ENCODE peak calls at places on chromosomes 1 and 21, in six cellular contexts. One of them, this sample, is unnamed.

GRCh38 chr1:192805832-192806323 is 3.0 kb upstream of the RGS2 start:
- DNase-seq in fibroblast of lung: peak
- DNase-seq in uterus: no peak
- DNase-seq in upper lobe of right lung: no peak
- DNase-seq in thoracic aorta: no peak
- DNase-seq in stomach: no peak
- DNase-seq in this sample: peak

GRCh38 chr21:42158846-42159245 is 60.1 kb upstream of the ABCG1 start:
- DNase-seq in fibroblast of lung: no peak
- DNase-seq in uterus: no peak
- DNase-seq in upper lobe of right lung: peak
- DNase-seq in stomach: no peak
- DNase-seq in thoracic aorta: no peak
- DNase-seq in this sample: no peak

GRCh38 chr1:245326396-245326795 is 171.6 kb downstream of the KIF26B start:
- DNase-seq in uterus: no peak
- DNase-seq in thoracic aorta: no peak
- DNase-seq in upper lobe of right lung: no peak
- DNase-seq in fibroblast of lung: no peak
- DNase-seq in stomach: no peak
- DNase-seq in this sample: no peak

GRCh38 chr1:55278378-55278777 is 63.2 kb upstream of the USP24 start:
- DNase-seq in thoracic aorta: no peak
- DNase-seq in upper lobe of right lung: no peak
- DNase-seq in uterus: no peak
- DNase-seq in stomach: no peak
- DNase-seq in fibroblast of lung: no peak
- DNase-seq in this sample: no peak

GRCh38 chr1:228995229-228995628 is 259.9 kb downstream of the RHOU start:
- DNase-seq in fibroblast of lung: no peak
- DNase-seq in stomach: no peak
- DNase-seq in uterus: no peak
- DNase-seq in upper lobe of right lung: no peak
- DNase-seq in thoracic aorta: no peak
- DNase-seq in this sample: no peak

GRCh38 chr1:205811660-205812059 is 1.3 kb downstream of the SLC41A1 start:
- DNase-seq in fibroblast of lung: no peak
- DNase-seq in thoracic aorta: no peak
- DNase-seq in stomach: peak
- DNase-seq in upper lobe of right lung: no peak
- DNase-seq in uterus: no peak
- DNase-seq in this sample: no peak

GRCh38 chr1:151611288-151611790 is 511 bp upstream of the SNX27 start:
- DNase-seq in fibroblast of lung: peak
- DNase-seq in upper lobe of right lung: no peak
- DNase-seq in stomach: peak
- DNase-seq in thoracic aorta: no peak
- DNase-seq in uterus: no peak
- DNase-seq in this sample: peak

GRCh38 chr1:48776400-48777218 is at the start of gene BEND5:
- DNase-seq in fibroblast of lung: peak
- DNase-seq in thoracic aorta: no peak
- DNase-seq in upper lobe of right lung: peak
- DNase-seq in stomach: peak
- DNase-seq in uterus: peak
- DNase-seq in this sample: peak

GRCh38 chr1:89516055-89516454 is 8.6 kb upstream of the LRRC8B start:
- DNase-seq in thoracic aorta: no peak
- DNase-seq in stomach: no peak
- DNase-seq in upper lobe of right lung: no peak
- DNase-seq in fibroblast of lung: peak
- DNase-seq in uterus: no peak
- DNase-seq in this sample: no peak

GRCh38 chr1:86567936-86568335 is 21.1 kb downstream of the CLCA4 start:
- DNase-seq in stomach: no peak
- DNase-seq in upper lobe of right lung: no peak
- DNase-seq in uterus: no peak
- DNase-seq in fibroblast of lung: no peak
- DNase-seq in thoracic aorta: no peak
- DNase-seq in this sample: no peak

GRCh38 chr21:36150192-36150711 is 6.4 kb upstream of the DOP1B start:
- DNase-seq in upper lobe of right lung: no peak
- DNase-seq in stomach: no peak
- DNase-seq in thoracic aorta: no peak
- DNase-seq in uterus: peak
- DNase-seq in fibroblast of lung: peak
- DNase-seq in this sample: no peak

GRCh38 chr21:34754690-34755647 is 86.2 kb downstream of the CLIC6 start:
- DNase-seq in thoracic aorta: no peak
- DNase-seq in upper lobe of right lung: no peak
- DNase-seq in fibroblast of lung: no peak
- DNase-seq in uterus: no peak
- DNase-seq in stomach: no peak
- DNase-seq in this sample: no peak

GRCh38 chr1:88731475-88731874 is 47.4 kb downstream of the PKN2 start:
- DNase-seq in thoracic aorta: no peak
- DNase-seq in upper lobe of right lung: no peak
- DNase-seq in uterus: peak
- DNase-seq in fibroblast of lung: peak
- DNase-seq in stomach: no peak
- DNase-seq in this sample: no peak

GRCh38 chr1:185581961-185582725 is 152.0 kb upstream of the HMCN1 start:
- DNase-seq in stomach: no peak
- DNase-seq in uterus: no peak
- DNase-seq in fibroblast of lung: peak
- DNase-seq in thoracic aorta: no peak
- DNase-seq in upper lobe of right lung: no peak
- DNase-seq in this sample: no peak

GRCh38 chr1:29671957-29672356 is 435.6 kb downstream of the PTPRU start:
- DNase-seq in thoracic aorta: no peak
- DNase-seq in uterus: no peak
- DNase-seq in stomach: no peak
- DNase-seq in fibroblast of lung: no peak
- DNase-seq in upper lobe of right lung: no peak
- DNase-seq in this sample: no peak

GRCh38 chr1:213690341-213690917 is 297.3 kb upstream of the PROX1 start:
- DNase-seq in fibroblast of lung: no peak
- DNase-seq in upper lobe of right lung: no peak
- DNase-seq in stomach: no peak
- DNase-seq in uterus: no peak
- DNase-seq in thoracic aorta: no peak
- DNase-seq in this sample: no peak

GRCh38 chr21:39915881-39916280 is 48.6 kb downstream of the PCP4 start:
- DNase-seq in uterus: no peak
- DNase-seq in upper lobe of right lung: no peak
- DNase-seq in fibroblast of lung: peak
- DNase-seq in thoracic aorta: no peak
- DNase-seq in stomach: no peak
- DNase-seq in this sample: no peak

GRCh38 chr1:178345821-178346220 is 150.9 kb downstream of the CLEC20A start:
- DNase-seq in upper lobe of right lung: no peak
- DNase-seq in stomach: no peak
- DNase-seq in thoracic aorta: no peak
- DNase-seq in uterus: no peak
- DNase-seq in fibroblast of lung: no peak
- DNase-seq in this sample: no peak

GRCh38 chr1:94351441-94351840 is 66.7 kb upstream of the ABCD3 start:
- DNase-seq in upper lobe of right lung: no peak
- DNase-seq in fibroblast of lung: no peak
- DNase-seq in uterus: no peak
- DNase-seq in stomach: no peak
- DNase-seq in thoracic aorta: no peak
- DNase-seq in this sample: no peak

GRCh38 chr1:176206006-176206960 is 803 bp downstream of the COP1 start:
- DNase-seq in stomach: peak
- DNase-seq in upper lobe of right lung: peak
- DNase-seq in uterus: peak
- DNase-seq in thoracic aorta: no peak
- DNase-seq in fibroblast of lung: peak
- DNase-seq in this sample: peak

GRCh38 chr1:32042330-32042729 is 28.7 kb downstream of the KHDRBS1 start:
- DNase-seq in uterus: no peak
- DNase-seq in thoracic aorta: no peak
- DNase-seq in stomach: no peak
- DNase-seq in fibroblast of lung: no peak
- DNase-seq in upper lobe of right lung: no peak
- DNase-seq in this sample: no peak

GRCh38 chr1:10471411-10472219 is 714 bp downstream of the DFFA start:
- DNase-seq in thoracic aorta: no peak
- DNase-seq in fibroblast of lung: peak
- DNase-seq in upper lobe of right lung: no peak
- DNase-seq in uterus: no peak
- DNase-seq in stomach: no peak
- DNase-seq in this sample: peak

GRCh38 chr1:25392881-25393280 is 27.7 kb downstream of the RHCE start:
- DNase-seq in thoracic aorta: no peak
- DNase-seq in stomach: no peak
- DNase-seq in fibroblast of lung: no peak
- DNase-seq in upper lobe of right lung: no peak
- DNase-seq in uterus: no peak
- DNase-seq in this sample: no peak

DNA sequence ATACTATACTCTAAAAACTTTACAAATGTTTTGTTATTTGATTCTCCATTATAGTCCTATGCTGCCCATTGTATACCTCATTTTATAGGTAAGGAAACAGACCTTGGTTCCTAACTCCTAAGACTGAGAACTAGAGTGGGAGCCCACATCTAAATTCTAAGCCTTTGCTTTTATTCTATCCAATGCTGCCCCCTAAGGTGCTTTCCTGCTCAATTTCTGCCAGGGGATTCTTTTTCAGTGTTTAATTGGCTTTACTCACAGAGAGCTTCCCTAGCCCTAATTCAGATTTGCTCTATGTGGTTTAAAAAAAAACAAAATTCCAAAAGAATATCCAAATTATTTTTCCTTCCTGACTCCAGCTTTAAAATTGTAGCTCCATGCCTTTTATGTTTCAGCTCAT is 64.5 kb downstream of the KIF14 start:
- DNase-seq in fibroblast of lung: no peak
- DNase-seq in thoracic aorta: no peak
- DNase-seq in upper lobe of right lung: no peak
- DNase-seq in uterus: no peak
- DNase-seq in stomach: no peak
- DNase-seq in this sample: no peak
- TF ChIP-seq CTCF in fibroblast of lung: peak
- TF ChIP-seq CTCF in thoracic aorta: no peak
- TF ChIP-seq CTCF in upper lobe of right lung: no peak
- TF ChIP-seq CTCF in uterus: no peak
- TF ChIP-seq CTCF in stomach: no peak
- TF ChIP-seq CTCF in this sample: no peak

GRCh38 chr1:91556556-91556955 is 55.9 kb downstream of the CDC7 start:
- DNase-seq in thoracic aorta: no peak
- DNase-seq in fibroblast of lung: no peak
- DNase-seq in stomach: no peak
- DNase-seq in uterus: no peak
- DNase-seq in upper lobe of right lung: no peak
- DNase-seq in this sample: peak

GRCh38 chr1:91557039-91557690 is 56.5 kb downstream of the CDC7 start:
- DNase-seq in thoracic aorta: no peak
- DNase-seq in uterus: no peak
- DNase-seq in stomach: no peak
- DNase-seq in fibroblast of lung: peak
- DNase-seq in upper lobe of right lung: no peak
- DNase-seq in this sample: no peak

GRCh38 chr1:91557826-91558225 is 57.2 kb downstream of the CDC7 start:
- DNase-seq in fibroblast of lung: no peak
- DNase-seq in thoracic aorta: no peak
- DNase-seq in uterus: no peak
- DNase-seq in stomach: no peak
- DNase-seq in upper lobe of right lung: no peak
- DNase-seq in this sample: no peak

GRCh38 chr1:91559046-91559750 is 58.5 kb downstream of the CDC7 start:
- DNase-seq in stomach: no peak
- DNase-seq in uterus: no peak
- DNase-seq in fibroblast of lung: no peak
- DNase-seq in upper lobe of right lung: no peak
- DNase-seq in thoracic aorta: no peak
- DNase-seq in this sample: no peak

DNA sequence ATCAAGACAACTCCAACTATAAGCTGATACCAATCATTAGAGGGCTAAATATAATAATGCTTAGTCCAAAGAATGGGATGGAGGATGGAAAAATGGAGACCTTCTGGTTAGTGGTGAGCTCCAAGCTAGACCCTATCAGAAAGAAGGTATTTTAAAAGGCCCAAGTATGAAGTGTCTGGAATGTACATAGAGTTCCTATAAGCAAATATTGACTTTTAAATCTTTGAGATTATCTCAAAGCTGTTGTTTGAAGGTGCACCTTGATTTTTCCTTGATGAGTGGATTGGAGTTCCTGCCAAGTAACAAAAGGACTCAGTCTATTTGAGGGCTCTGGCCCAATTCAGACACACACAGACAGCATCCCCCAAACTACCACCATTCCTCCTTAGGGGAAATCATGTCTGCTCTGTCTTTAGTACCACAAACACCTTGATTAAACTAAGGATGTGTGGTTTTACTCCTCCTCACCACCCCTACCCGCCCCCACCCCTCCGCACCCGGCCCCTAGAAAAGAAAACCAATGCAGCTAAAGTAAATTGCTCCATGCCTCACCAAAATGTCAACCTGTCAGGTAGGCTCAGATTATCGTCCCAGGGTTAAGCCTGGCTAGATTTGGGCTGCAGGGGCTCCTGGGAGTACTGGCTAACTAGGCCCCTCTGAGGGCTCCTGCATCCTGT is 59.3 kb downstream of the CDC7 start:
- DNase-seq in upper lobe of right lung: no peak
- DNase-seq in thoracic aorta: no peak
- DNase-seq in fibroblast of lung: no peak
- DNase-seq in uterus: no peak
- DNase-seq in stomach: no peak
- DNase-seq in this sample: peak
- TF ChIP-seq CTCF in upper lobe of right lung: no peak
- TF ChIP-seq CTCF in thoracic aorta: no peak
- TF ChIP-seq CTCF in fibroblast of lung: no peak
- TF ChIP-seq CTCF in uterus: no peak
- TF ChIP-seq CTCF in stomach: no peak
- TF ChIP-seq CTCF in this sample: no peak

DNA sequence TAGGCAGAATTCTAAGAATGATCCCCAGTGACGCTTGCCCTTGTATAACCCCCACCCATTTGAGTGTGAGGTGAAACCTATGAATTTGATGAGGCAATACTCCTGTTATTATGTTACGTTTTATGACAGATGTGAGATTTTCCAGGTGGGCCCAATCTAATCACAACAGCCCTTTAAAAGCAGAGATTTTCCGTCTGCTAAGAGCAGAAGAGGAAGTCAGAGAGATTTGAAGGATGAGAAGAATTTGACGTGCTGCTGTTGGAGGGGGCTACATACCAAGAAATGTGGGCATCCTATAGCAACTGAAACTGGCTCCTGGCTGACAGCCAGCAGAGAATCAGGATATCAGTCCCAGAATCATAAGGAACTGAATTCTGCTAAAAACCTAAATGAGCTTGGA is 2.4 kb upstream of the SLC19A2 start:
- DNase-seq in thoracic aorta: no peak
- DNase-seq in stomach: no peak
- DNase-seq in uterus: no peak
- DNase-seq in upper lobe of right lung: no peak
- DNase-seq in fibroblast of lung: no peak
- DNase-seq in this sample: no peak
- TF ChIP-seq CTCF in thoracic aorta: no peak
- TF ChIP-seq CTCF in stomach: no peak
- TF ChIP-seq CTCF in uterus: no peak
- TF ChIP-seq CTCF in upper lobe of right lung: no peak
- TF ChIP-seq CTCF in fibroblast of lung: no peak
- TF ChIP-seq CTCF in this sample: no peak

GRCh38 chr1:206922524-206922923 is 783 bp upstream of the FCMR start:
- DNase-seq in stomach: no peak
- DNase-seq in fibroblast of lung: no peak
- DNase-seq in uterus: no peak
- DNase-seq in thoracic aorta: no peak
- DNase-seq in upper lobe of right lung: no peak
- DNase-seq in this sample: no peak
- TF ChIP-seq CTCF in stomach: no peak
- TF ChIP-seq CTCF in fibroblast of lung: no peak
- TF ChIP-seq CTCF in uterus: no peak
- TF ChIP-seq CTCF in thoracic aorta: no peak
- TF ChIP-seq CTCF in upper lobe of right lung: no peak
- TF ChIP-seq CTCF in this sample: no peak

This sample was measured in activated CD8-positive, alpha-beta T cell treated with anti-CD3 and anti-CD28 coated beads for 36 hours.